ENCODE peak calls at places on chromosomes 16 and 17, in six cellular contexts. Q is RWPE1, P is caudate nucleus, W is heart left ventricle, I is psoas muscle, R is A549. Z is an unnamed sample.

GRCh38 chr17:48011405-48012150 is 26.0 kb downstream of the COPZ2 start:
- DNase-seq in P (no peak), W (peak; percentile 24), Q (peak; percentile 18), R (peak; percentile 78), I (peak; percentile 63), Z (no peak)

GRCh38 chr17:78997881-78998280 is 11.7 kb downstream of the CANT1 start:
- DNase-seq in I (no peak), Q (no peak), R (no peak), P (no peak), W (peak; percentile 20), Z (no peak)

GRCh38 chr17:39668141-39668924 is at the start of gene PNMT:
- DNase-seq in Q (peak; percentile 41), W (peak; percentile 87), P (no peak), I (peak; percentile 90), R (peak; percentile 84), Z (no peak)

GRCh38 chr16:81650982-81651562 is 128.0 kb upstream of the PLCG2 start:
- DNase-seq in W (peak; percentile 84), R (no peak), P (no peak), I (peak; percentile 83), Q (no peak), Z (no peak)

GRCh38 chr17:77738666-77739531 is 219.6 kb upstream of the TNRC6C start:
- DNase-seq in I (no peak), W (peak; percentile 74), R (no peak), P (peak; percentile 36), Q (no peak), Z (no peak)

GRCh38 chr16:81431554-81432353 is 12.9 kb upstream of the CMIP start:
- DNase-seq in P (no peak), R (no peak), Q (no peak), W (peak; percentile 49), I (peak; percentile 65), Z (no peak)

GRCh38 chr17:82065638-82066303 is at the start of gene DUS1L:
- DNase-seq in R (peak; percentile 68), P (peak; percentile 47), W (peak; percentile 77), I (peak; percentile 84), Q (peak; percentile 69), Z (no peak)

GRCh38 chr17:4520881-4521600 is 22.4 kb downstream of the SPNS2 start:
- DNase-seq in Q (peak; percentile 77), R (no peak), I (no peak), W (no peak), P (no peak), Z (no peak)

GRCh38 chr16:3171855-3172593 is 16.0 kb upstream of the OR1F1 start:
- DNase-seq in I (no peak), W (no peak), Q (no peak), R (peak; percentile 82), P (no peak), Z (no peak)

GRCh38 chr17:40284085-40284713 is 3.5 kb upstream of the CDC6 start:
- DNase-seq in Q (peak; percentile 62), I (no peak), R (peak; percentile 25), W (no peak), P (no peak), Z (no peak)

GRCh38 chr17:38509008-38509771 is 80.9 kb downstream of the ARHGAP23 start:
- DNase-seq in W (peak; percentile 79), P (peak; percentile 71), R (peak; percentile 97), I (peak; percentile 88), Q (peak; percentile 90), Z (no peak)

GRCh38 chr16:998211-998610 is 16.6 kb downstream of the SOX8 start:
- DNase-seq in R (no peak), P (no peak), I (no peak), Q (no peak), W (no peak), Z (no peak)

GRCh38 chr16:2710711-2711231 is 9.3 kb downstream of the PRSS27 start:
- DNase-seq in Q (no peak), W (no peak), I (no peak), R (no peak), P (no peak), Z (no peak)

GRCh38 chr17:11705111-11705510 is 106.8 kb downstream of the DNAH9 start:
- DNase-seq in R (no peak), I (no peak), P (no peak), W (no peak), Q (peak; percentile 9), Z (no peak)

GRCh38 chr17:13843862-13844640 is 225.3 kb upstream of the COX10 start:
- DNase-seq in R (no peak), Q (no peak), I (no peak), W (no peak), P (no peak), Z (no peak)

GRCh38 chr16:47026492-47026891 is 53.0 kb upstream of the DNAJA2 start:
- DNase-seq in I (no peak), Q (no peak), P (no peak), R (no peak), W (no peak), Z (no peak)

GRCh38 chr17:52201764-52202571 is 43.5 kb upstream of the CA10 start:
- DNase-seq in R (no peak), Q (no peak), I (no peak), W (no peak), P (no peak), Z (no peak)

GRCh38 chr17:47650525-47651522 is 1.1 kb downstream of the KPNB1 start:
- DNase-seq in I (peak; percentile 98), R (peak; percentile 94), P (peak; percentile 97), W (peak; percentile 98), Q (peak; percentile 97), Z (peak; percentile 86)

GRCh38 chr17:5785343-5785742 is 201.0 kb upstream of the NLRP1 start:
- DNase-seq in I (no peak), W (no peak), P (no peak), Q (peak; percentile 30), R (no peak), Z (no peak)

GRCh38 chr16:4591706-4592470 is 22.8 kb downstream of the UBALD1 start:
- DNase-seq in W (no peak), I (no peak), Q (no peak), P (no peak), R (no peak), Z (no peak)

GRCh38 chr16:24150282-24150681 is 105.9 kb upstream of the CACNG3 start:
- DNase-seq in W (no peak), P (no peak), Q (no peak), R (no peak), I (no peak), Z (no peak)

GRCh38 chr16:80023865-80024264 is 423.3 kb upstream of the MAF start:
- DNase-seq in W (no peak), P (no peak), R (peak; percentile 30), I (no peak), Q (no peak), Z (no peak)

GRCh38 chr17:44266402-44267164 is 1.4 kb downstream of the SLC4A1 start:
- DNase-seq in P (no peak), R (no peak), I (no peak), Q (no peak), W (no peak), Z (no peak)

GRCh38 chr17:74972973-74973328 is 392 bp upstream of the HID1 start:
- DNase-seq in I (no peak), P (no peak), R (no peak), Q (no peak), W (no peak), Z (peak; percentile 27)

GRCh38 chr17:34998205-34998604 is 17.9 kb downstream of the LIG3 start:
- DNase-seq in W (peak; percentile 76), R (peak; percentile 95), P (peak; percentile 59), I (peak; percentile 79), Q (peak; percentile 75), Z (peak; percentile 70)

GRCh38 chr17:56833023-56833811 is 503 bp downstream of the C17orf67 start:
- DNase-seq in R (peak; percentile 49), P (peak; percentile 40), Q (peak; percentile 68), I (peak; percentile 72), W (peak; percentile 51), Z (peak; percentile 25)

GRCh38 chr17:64732336-64733006 is 70.4 kb upstream of the SMURF2 start:
- DNase-seq in P (peak; percentile 15), W (peak; percentile 45), R (peak; percentile 57), Q (no peak), I (peak; percentile 68), Z (no peak)

GRCh38 chr17:64723781-64724180 is 61.7 kb upstream of the SMURF2 start:
- DNase-seq in I (no peak), R (no peak), P (no peak), Q (no peak), W (no peak), Z (no peak)

DNA sequence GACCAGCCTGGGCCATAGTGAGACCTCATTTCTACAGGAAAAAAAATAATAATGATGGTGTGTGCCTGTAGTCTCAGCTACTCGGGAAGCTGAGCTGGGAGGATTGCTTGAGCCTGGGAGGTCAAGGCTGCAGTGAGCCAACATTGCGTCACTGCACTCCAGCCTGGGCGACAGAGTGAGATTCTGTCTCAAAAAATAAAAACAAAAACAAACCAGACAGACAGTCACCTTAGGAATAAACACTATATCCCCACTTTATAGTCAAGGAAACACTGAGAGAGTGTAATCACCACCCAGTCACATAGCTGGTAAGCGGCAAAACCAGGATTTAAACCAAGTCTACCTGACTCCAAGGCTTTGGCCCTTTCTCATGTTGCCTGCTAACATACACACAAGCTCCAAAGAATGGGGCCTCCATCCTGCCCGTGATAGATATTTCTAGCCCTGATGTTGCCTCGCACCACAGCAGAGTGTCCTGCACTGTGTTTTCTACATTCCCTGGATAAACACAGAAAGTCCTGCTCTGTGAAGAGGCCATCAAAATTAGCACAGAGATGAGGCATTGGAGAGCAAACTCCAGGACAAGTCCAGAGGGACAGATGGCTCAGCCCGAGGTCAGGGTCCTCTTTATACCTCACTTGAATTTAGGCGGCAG is 66.1 kb upstream of the SMURF2 start:
- DNase-seq in I (peak; percentile 57), P (no peak), W (no peak), Q (no peak), R (no peak), Z (no peak)
- H3K27ac ChIP-seq in I (no peak overlapping the region), P (no peak overlapping the region), W (no peak overlapping the region), Q (no peak overlapping the region), R (peak overlapping the region; percentile 3), Z (no peak overlapping the region)

GRCh38 chr17:42312035-42312284 is 23.7 kb downstream of the STAT5A start:
- DNase-seq in Q (no peak), R (no peak), P (no peak), I (no peak), W (no peak), Z (no peak)
- H3K27ac ChIP-seq in Q (peak overlapping the region; percentile 41), R (no peak overlapping the region), P (peak overlapping the region; percentile 80), I (peak overlapping the region; percentile 88), W (peak overlapping the region; percentile 70), Z (peak overlapping the region; percentile 66)

DNA sequence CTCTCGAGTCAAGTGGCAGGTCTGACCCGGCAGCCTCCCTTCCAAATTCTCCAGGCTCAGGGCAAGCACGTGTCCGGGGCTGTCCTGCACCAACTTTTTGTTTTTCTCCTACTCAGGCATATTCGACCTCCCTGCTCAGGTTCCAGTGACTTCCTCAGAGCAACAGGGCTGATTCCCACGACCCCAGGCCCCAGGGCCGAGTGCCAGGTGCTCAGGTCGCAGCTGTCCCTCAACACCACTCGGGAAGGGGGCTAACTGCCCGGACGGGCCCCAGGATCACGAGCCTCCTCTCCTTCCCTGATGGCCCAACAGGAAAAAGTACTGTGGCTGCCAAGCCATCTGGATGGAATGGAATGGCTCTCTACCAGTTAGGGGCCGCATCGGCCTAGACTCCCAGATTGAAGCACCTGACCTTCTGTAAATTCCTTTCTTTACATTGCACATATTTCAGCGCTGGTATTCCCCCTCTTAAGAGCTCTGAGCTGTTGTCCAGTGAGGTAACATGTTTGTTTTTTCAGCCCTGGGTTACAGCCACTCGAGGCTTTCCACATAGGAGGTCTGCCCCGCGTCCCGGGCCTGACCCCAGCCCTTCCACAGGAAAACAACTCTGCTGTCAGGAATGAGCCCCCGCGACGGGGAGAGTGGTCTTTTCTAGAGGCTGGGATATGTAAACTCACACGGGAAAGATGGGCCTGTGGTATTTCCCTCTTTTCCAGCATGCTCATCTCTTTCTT is 25.0 kb downstream of the NXN start:
- DNase-seq in Q (no peak), W (peak; percentile 27), P (no peak), R (peak; percentile 87), I (peak; percentile 61), Z (no peak)
- H3K27ac ChIP-seq in Q (peak overlapping the region; percentile 67), W (no peak overlapping the region), P (no peak overlapping the region), R (peak overlapping the region; percentile 66), I (peak overlapping the region; percentile 67), Z (no peak overlapping the region)

GRCh38 chr17:64413505-64413904 is 22.8 kb upstream of the PECAM1 start:
- DNase-seq in P (no peak), W (no peak), Q (no peak), I (no peak), R (no peak), Z (no peak)
- H3K27ac ChIP-seq in P (peak overlapping the region; percentile 1), W (peak overlapping the region; percentile 67), Q (peak overlapping the region; percentile 31), I (no peak overlapping the region), R (no peak overlapping the region), Z (no peak overlapping the region)

Z was measured in substantia nigra.